ENCODE peak calls at places on chromosomes 5 and 9, in six cellular contexts. M, X, C, V, S and B are unnamed samples.

GRCh38 chr5:150058480-150059126 is 27.8 kb downstream of the CSF1R start:
- DNase-seq in M (no peak), X (no peak), C (peak), V (no peak), S (no peak), B (no peak)

GRCh38 chr5:1536298-1537165 is 12.8 kb upstream of the LPCAT1 start:
- DNase-seq in M (no peak), X (no peak), C (peak), V (no peak), S (no peak), B (peak)

GRCh38 chr9:21556581-21557427 is 74.7 kb upstream of the IFNE start:
- DNase-seq in M (no peak), X (no peak), C (no peak), V (no peak), S (no peak), B (no peak)

GRCh38 chr5:42498000-42498399 is 74.8 kb downstream of the GHR start:
- DNase-seq in M (no peak), X (no peak), C (no peak), V (no peak), S (no peak), B (no peak)

GRCh38 chr5:147382776-147383175 is 127.1 kb downstream of the DPYSL3 start:
- DNase-seq in M (no peak), X (no peak), C (no peak), V (no peak), S (no peak), B (no peak)

GRCh38 chr5:6715758-6716633 is 2.8 kb downstream of the TENT4A start:
- DNase-seq in M (no peak), X (no peak), C (no peak), V (no peak), S (no peak), B (peak)

GRCh38 chr5:132961887-132962286 is 1.5 kb downstream of the AFF4 start:
- DNase-seq in M (no peak), X (no peak), C (no peak), V (no peak), S (no peak), B (no peak)

GRCh38 chr5:170263906-170264305 is 31.1 kb downstream of the C5orf58 start:
- DNase-seq in M (no peak), X (no peak), C (no peak), V (no peak), S (no peak), B (no peak)

GRCh38 chr5:126597156-126597555 is 2.1 kb upstream of the ALDH7A1 start:
- DNase-seq in M (no peak), X (peak), C (no peak), V (peak), S (peak), B (no peak)

GRCh38 chr9:125758986-125759811 is 12.0 kb downstream of the PBX3 start:
- DNase-seq in M (no peak), X (no peak), C (peak), V (no peak), S (no peak), B (no peak)

GRCh38 chr5:119339344-119339743 is 16.5 kb upstream of the TNFAIP8 start:
- DNase-seq in M (no peak), X (no peak), C (no peak), V (no peak), S (no peak), B (no peak)

GRCh38 chr5:109874108-109874507 is 184.4 kb downstream of the MAN2A1 start:
- DNase-seq in M (no peak), X (no peak), C (no peak), V (no peak), S (no peak), B (no peak)

GRCh38 chr5:143331956-143332355 is 71.5 kb downstream of the NR3C1 start:
- DNase-seq in M (no peak), X (no peak), C (no peak), V (no peak), S (no peak), B (no peak)

GRCh38 chr9:114308361-114308950 is 14.4 kb upstream of the ORM1 start:
- DNase-seq in M (no peak), X (no peak), C (peak), V (no peak), S (no peak), B (no peak)

GRCh38 chr5:133873454-133873853 is 95.0 kb downstream of the C5orf15 start:
- DNase-seq in M (no peak), X (no peak), C (no peak), V (no peak), S (no peak), B (no peak)

GRCh38 chr9:112647596-112647995 is 70.3 kb downstream of the INIP start:
- DNase-seq in M (no peak), X (no peak), C (no peak), V (no peak), S (no peak), B (no peak)

GRCh38 chr9:131748411-131748955 is 8.6 kb upstream of the RAPGEF1 start:
- DNase-seq in M (no peak), X (no peak), C (no peak), V (no peak), S (no peak), B (no peak)

GRCh38 chr5:106171132-106171531 is 1499.6 kb downstream of the EFNA5 start:
- DNase-seq in M (no peak), X (no peak), C (no peak), V (no peak), S (no peak), B (no peak)

GRCh38 chr5:56814361-56814962 is 887 bp upstream of the MAP3K1 start:
- DNase-seq in M (no peak), X (peak), C (no peak), V (no peak), S (no peak), B (peak)

GRCh38 chr5:125298711-125299379 is 552.4 kb upstream of the ZNF608 start:
- DNase-seq in M (no peak), X (no peak), C (no peak), V (no peak), S (no peak), B (no peak)

GRCh38 chr5:1749346-1750124 is 50.1 kb downstream of the MRPL36 start:
- DNase-seq in M (no peak), X (no peak), C (peak), V (no peak), S (no peak), B (no peak)

GRCh38 chr5:417765-418559 is 25.0 kb upstream of the EXOC3 start:
- DNase-seq in M (no peak), X (no peak), C (no peak), V (no peak), S (no peak), B (no peak)
- H3K27ac ChIP-seq in M (no peak), X (no peak), C (no peak), V (peak), S (no peak), B (no peak)

GRCh38 chr5:40916213-40916612 is 6.9 kb downstream of the C7 start:
- DNase-seq in M (no peak), X (no peak), C (no peak), V (no peak), S (no peak), B (no peak)

GRCh38 chr5:40914835-40915234 is 5.5 kb downstream of the C7 start:
- DNase-seq in M (no peak), X (no peak), C (no peak), V (no peak), S (no peak), B (no peak)

GRCh38 chr5:40909723-40910122 is 426 bp downstream of the C7 start:
- DNase-seq in M (no peak), X (no peak), C (no peak), V (no peak), S (no peak), B (no peak)

GRCh38 chr5:40911278-40911677 is 2.0 kb downstream of the C7 start:
- DNase-seq in M (no peak), X (no peak), C (no peak), V (no peak), S (no peak), B (no peak)

DNA sequence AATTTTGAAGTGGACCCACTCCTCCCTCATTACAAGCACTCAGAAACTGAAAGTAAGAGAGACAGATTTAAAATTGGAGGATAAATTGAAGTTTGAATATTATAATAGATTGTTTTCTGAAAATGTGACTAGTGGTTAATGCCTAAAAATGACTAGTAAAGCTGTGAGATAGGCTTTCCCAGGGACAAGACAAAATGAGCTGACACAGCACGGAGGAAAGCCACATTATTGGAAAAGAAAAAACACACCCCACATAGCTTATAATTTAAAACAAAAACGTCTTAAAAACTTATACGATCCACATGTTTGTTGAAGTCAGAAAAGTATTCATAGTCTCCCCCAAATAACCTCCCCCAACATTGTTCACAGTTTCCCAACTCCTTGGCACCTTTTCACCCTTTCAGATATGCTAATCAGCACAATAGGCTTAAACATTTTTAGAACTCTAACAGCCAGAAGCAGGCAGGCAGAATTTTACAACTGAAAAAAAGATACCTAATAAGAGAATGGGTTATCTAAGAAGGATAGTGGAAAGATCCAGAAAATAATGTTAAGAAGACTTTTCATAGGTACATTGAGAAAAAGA is 6.1 kb downstream of the C7 start:
- DNase-seq in M (no peak), X (no peak), C (no peak), V (no peak), S (no peak), B (no peak)
- H3K4me3 ChIP-seq in M (no peak), X (no peak), C (no peak), V (no peak), S (no peak), B (no peak)

GRCh38 chr5:98309785-98310566 is 463.5 kb upstream of the RGMB start:
- DNase-seq in M (no peak), X (peak), C (no peak), V (peak), S (peak), B (no peak)
- H3K27ac ChIP-seq in M (peak), X (no peak), C (peak), V (peak), S (peak), B (no peak)

DNA sequence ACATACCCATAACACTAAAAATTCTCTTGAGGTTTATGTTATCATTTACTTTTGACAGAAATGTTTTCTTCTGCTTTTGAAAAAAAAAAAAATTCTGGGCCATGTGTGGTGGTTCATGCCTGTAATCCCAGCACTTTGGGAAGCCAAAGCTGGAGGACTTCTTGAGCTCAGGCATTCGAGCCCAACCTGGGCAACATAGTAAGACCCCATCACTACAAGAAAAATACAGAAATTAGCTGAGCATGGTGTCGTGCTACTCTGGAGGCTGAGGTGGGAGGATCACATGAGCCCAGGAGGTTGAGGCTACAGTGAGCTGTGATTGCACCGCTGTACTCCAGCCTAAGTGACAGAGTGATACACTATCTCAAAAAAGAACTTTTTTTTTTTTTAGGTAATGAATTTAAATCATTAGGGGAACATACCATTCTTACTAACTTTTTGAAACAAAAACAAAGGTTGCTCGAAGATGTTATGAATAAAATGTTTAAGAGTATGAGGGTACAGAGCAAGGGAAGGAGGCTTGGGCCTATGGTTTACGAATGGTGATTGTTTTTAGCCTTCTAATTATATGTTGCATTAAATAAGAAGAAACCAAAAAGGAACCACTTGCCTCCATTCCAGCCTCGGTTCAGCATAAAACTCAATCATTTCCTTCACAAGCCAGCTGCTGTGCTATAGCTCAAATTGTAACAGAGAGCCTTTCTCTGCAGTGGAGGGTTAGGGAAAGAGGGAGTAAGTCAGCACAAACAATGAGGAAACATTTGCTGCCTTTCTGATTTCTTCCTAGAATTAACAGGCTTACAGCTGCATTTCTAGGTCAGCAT is 148.6 kb upstream of the DMRT1 start:
- DNase-seq in M (no peak), X (no peak), C (no peak), V (no peak), S (no peak), B (no peak)
- H3K4me3 ChIP-seq in M (peak), X (no peak), C (peak), V (peak), S (no peak), B (no peak)

GRCh38 chr5:51013036-51013435 is 346.6 kb downstream of the PARP8 start:
- DNase-seq in M (no peak), X (no peak), C (no peak), V (no peak), S (no peak), B (no peak)
- H3K27ac ChIP-seq in M (no peak), X (no peak), C (no peak), V (no peak), S (no peak), B (no peak)